ENCODE peak calls at places on chromosome 20, in ten cellular contexts. G, Z, O, H, A, L, B, R, U and C are unnamed samples.

GRCh38 chr20:13788167-13788834 is 3.5 kb downstream of the NDUFAF5 start:
- DNase-seq in U (peak), H (no peak), A (peak), G (no peak), O (peak), R (peak), Z (no peak), B (peak), L (no peak), C (no peak)

GRCh38 chr20:51446656-51447055 is 95.9 kb downstream of the NFATC2 start:
- DNase-seq in L (no peak), R (peak), O (peak), B (no peak), A (peak), H (peak), G (no peak), U (no peak), Z (peak), C (peak)

GRCh38 chr20:33291830-33292355 is 8.9 kb downstream of the BPIFB1 start:
- DNase-seq in U (peak), B (peak), O (peak), Z (no peak), H (peak), A (no peak), G (peak), L (no peak), R (peak), C (no peak)

GRCh38 chr20:39222102-39222501 is 260.0 kb downstream of the DHX35 start:
- DNase-seq in L (no peak), A (no peak), B (no peak), Z (no peak), U (no peak), O (no peak), H (no peak), R (no peak), G (no peak), C (no peak)

GRCh38 chr20:18133962-18134361 is 3.7 kb upstream of the KAT14 start:
- DNase-seq in U (no peak), Z (no peak), R (no peak), G (no peak), L (no peak), B (no peak), H (peak), A (no peak), O (no peak), C (no peak)

GRCh38 chr20:1448081-1448627 is 18.5 kb downstream of the NSFL1C start:
- DNase-seq in Z (no peak), R (no peak), G (no peak), B (no peak), O (no peak), H (no peak), A (no peak), L (no peak), U (no peak), C (no peak)

GRCh38 chr20:38725959-38726848 is 1.9 kb downstream of the SLC32A1 start:
- DNase-seq in B (peak), U (peak), L (no peak), O (no peak), H (no peak), G (peak), A (no peak), Z (no peak), R (peak), C (no peak)

GRCh38 chr20:32603046-32603726 is 18.1 kb upstream of the NOL4L start:
- DNase-seq in R (no peak), B (peak), L (no peak), O (no peak), H (no peak), Z (no peak), G (no peak), A (no peak), U (no peak), C (no peak)

GRCh38 chr20:36872857-36873256 is 3.1 kb upstream of the TLDC2 start:
- DNase-seq in H (no peak), A (no peak), L (no peak), G (no peak), B (no peak), U (no peak), R (no peak), O (no peak), Z (no peak), C (no peak)

GRCh38 chr20:46545827-46546138 is 4.7 kb downstream of the OCSTAMP start:
- DNase-seq in B (no peak), U (no peak), L (no peak), Z (no peak), R (no peak), G (no peak), O (no peak), H (no peak), A (no peak), C (no peak)

GRCh38 chr20:46543033-46543432 is 7.4 kb downstream of the OCSTAMP start:
- DNase-seq in A (no peak), R (no peak), Z (no peak), U (no peak), B (no peak), O (no peak), H (no peak), G (no peak), L (no peak), C (no peak)

GRCh38 chr20:46543959-46544358 is 6.5 kb downstream of the OCSTAMP start:
- DNase-seq in L (no peak), G (no peak), Z (no peak), H (no peak), A (no peak), U (no peak), O (no peak), B (no peak), R (no peak), C (no peak)

GRCh38 chr20:46545077-46545826 is 5.2 kb downstream of the OCSTAMP start:
- DNase-seq in Z (no peak), U (no peak), R (no peak), A (no peak), G (no peak), B (no peak), O (no peak), L (no peak), H (no peak), C (no peak)

DNA sequence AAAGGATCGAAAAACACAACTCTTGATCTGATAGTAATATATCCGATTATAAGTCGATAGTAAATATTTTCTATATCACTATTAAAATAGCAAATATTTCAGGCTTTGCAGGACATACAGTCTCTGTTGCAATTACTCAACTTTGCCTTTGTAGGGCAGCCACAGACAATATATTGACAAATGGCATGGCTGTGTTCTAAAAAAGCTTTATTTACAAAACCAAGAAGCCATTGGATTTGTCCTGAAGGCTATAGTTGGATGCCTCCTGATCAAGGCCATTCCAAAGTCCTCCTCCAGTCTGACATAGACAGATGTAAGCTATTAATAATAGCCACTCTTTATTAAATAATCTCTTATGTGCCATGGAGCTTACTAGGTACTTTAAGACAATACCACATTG is 5.9 kb downstream of the OCSTAMP start:
- DNase-seq in U (no peak), B (no peak), H (no peak), O (no peak), R (no peak), Z (no peak), G (no peak), L (no peak), A (no peak), C (no peak)
- TF ChIP-seq CTCF in U (peak), B (peak), H (no peak), O (no peak), R (no peak), Z (peak), G (no peak), L (no peak), A (no peak), C (no peak)

GRCh38 chr20:21027569-21027968 is 78.6 kb downstream of the LINC00237 start:
- DNase-seq in L (no peak), G (no peak), A (no peak), B (no peak), H (no peak), Z (no peak), U (peak), O (peak), R (peak), C (no peak)
- TF ChIP-seq CTCF in L (no peak), G (peak), A (no peak), B (no peak), H (no peak), Z (no peak), U (peak), O (peak), R (no peak), C (no peak)

GRCh38 chr20:8877294-8877693 is 191.6 kb upstream of the PLCB4 start:
- DNase-seq in G (no peak), U (no peak), L (no peak), H (no peak), R (no peak), A (no peak), B (no peak), Z (no peak), O (no peak), C (no peak)
- TF ChIP-seq CTCF in G (no peak), U (no peak), L (no peak), H (no peak), R (no peak), A (no peak), B (no peak), Z (no peak), O (no peak), C (no peak)

DNA sequence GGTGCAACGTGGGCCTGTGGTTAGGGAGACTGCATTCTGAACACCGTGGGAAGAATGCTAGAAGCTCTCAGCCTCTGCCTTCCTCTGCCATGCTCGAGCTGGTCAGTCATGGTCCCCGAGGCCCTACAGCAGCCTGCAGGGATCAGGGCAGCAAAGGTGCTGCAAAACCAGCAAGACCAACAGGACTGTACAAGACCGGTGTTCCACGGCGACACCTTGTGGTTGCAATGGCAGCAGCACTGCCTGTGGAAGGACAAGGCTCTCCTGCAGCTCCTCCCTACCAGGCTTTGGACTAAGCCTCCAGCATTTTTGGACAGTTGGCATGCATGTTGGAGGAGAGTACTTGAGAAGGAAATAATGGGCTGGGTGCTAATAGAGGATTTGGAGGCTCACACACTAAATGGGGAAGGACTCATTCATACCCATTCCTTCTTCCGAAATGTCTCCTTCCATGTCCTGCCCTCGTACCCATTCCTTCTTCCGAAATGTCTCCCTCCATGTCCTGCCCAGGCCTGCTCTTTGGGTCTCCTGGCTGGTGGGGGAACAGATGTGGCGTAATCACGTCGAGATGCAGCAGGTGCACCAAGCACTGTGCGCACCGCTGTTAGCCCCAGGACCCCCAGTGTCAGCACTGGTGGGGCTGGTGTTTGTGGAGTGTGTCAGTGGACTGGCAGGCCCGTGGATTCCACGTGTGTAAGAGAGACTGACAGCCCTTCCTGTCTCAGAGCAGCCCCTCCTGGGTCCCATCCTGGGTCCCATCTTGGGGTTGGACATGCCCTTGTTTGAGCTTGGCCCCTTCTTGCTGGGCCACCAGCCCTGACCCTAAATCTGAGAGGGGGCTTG is 18.6 kb upstream of the MYT1 start:
- DNase-seq in O (peak), U (no peak), Z (no peak), H (no peak), A (no peak), G (peak), R (peak), L (no peak), B (no peak), C (no peak)
- TF ChIP-seq CTCF in O (peak), U (peak), Z (no peak), H (no peak), A (no peak), G (no peak), R (no peak), L (no peak), B (peak), C (no peak)

GRCh38 chr20:58043866-58044140 is 184.7 kb downstream of the ANKRD60 start:
- DNase-seq in L (no peak), U (no peak), A (no peak), O (no peak), G (no peak), B (no peak), H (peak), R (no peak), Z (no peak), C (no peak)
- TF ChIP-seq CTCF in L (no peak), U (no peak), A (no peak), O (no peak), G (no peak), B (no peak), H (no peak), R (no peak), Z (no peak), C (no peak)

DNA sequence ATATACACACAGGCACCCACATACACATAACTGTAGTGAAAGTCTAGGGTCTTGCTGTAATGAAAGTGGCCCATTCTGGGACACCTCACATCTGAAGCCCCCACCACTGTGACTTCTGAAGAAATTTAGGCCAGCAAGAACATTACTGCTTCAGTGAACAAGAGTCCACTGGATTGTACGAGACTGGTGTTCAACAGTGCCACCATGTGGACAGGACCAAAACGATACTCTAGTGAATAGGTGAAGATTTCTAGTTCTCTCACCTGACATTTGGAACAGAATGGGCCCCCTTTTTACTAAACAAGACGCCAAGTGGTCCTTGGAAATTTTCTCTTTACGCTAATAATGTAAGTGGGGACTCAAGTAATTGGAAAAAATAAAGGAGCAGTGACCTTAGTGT is 156.9 kb downstream of the MAFB start:
- DNase-seq in G (no peak), U (peak), H (no peak), R (peak), L (no peak), Z (no peak), B (no peak), O (peak), A (no peak), C (no peak)
- TF ChIP-seq CTCF in G (no peak), U (peak), H (no peak), R (peak), L (no peak), Z (peak), B (no peak), O (peak), A (peak), C (no peak)